ENCODE peak calls at places on chromosome 12, in six cellular contexts. H is BE2C, R is lower lobe of right lung, M is fibroblast of the aortic adventitia, Z is A673, F is PC-9. X is an unnamed sample.
A peak's percentile ranks its signal among the peaks of the same experiment; 100 is the strongest.

GRCh38 chr12:74129702-74130101 is 407.9 kb upstream of the ATXN7L3B start:
- DNase-seq in H (no peak), R (no peak), M (no peak), Z (no peak), F (no peak), X (no peak)

GRCh38 chr12:43835264-43835655 is 621 bp upstream of the TMEM117 start:
- DNase-seq in H (no peak), R (no peak), M (peak; percentile 17), Z (no peak), F (no peak), X (no peak)

GRCh38 chr12:68479261-68479581 is 131.5 kb upstream of the RAP1B start:
- DNase-seq in H (no peak), R (no peak), M (peak; percentile 58), Z (peak; percentile 12), F (no peak), X (no peak)

GRCh38 chr12:102675672-102676071 is 195.3 kb upstream of the IGF1 start:
- DNase-seq in H (no peak), R (no peak), M (no peak), Z (no peak), F (no peak), X (no peak)

GRCh38 chr12:109932878-109933503 is 32.9 kb downstream of the TCHP start:
- DNase-seq in H (no peak), R (peak; percentile 55), M (no peak), Z (no peak), F (no peak), X (no peak)

GRCh38 chr12:52245962-52246577 is 13.0 kb downstream of the KRT7 start:
- DNase-seq in H (no peak), R (no peak), M (no peak), Z (no peak), F (no peak), X (no peak)

GRCh38 chr12:54032627-54033100 is at the start of gene HOXC5:
- DNase-seq in H (peak; percentile 81), R (no peak), M (peak; percentile 79), Z (peak; percentile 91), F (peak; percentile 68), X (peak; percentile 84)

GRCh38 chr12:46490635-46491034 is 118.1 kb upstream of the SLC38A2 start:
- DNase-seq in H (no peak), R (no peak), M (peak; percentile 86), Z (no peak), F (no peak), X (no peak)

GRCh38 chr12:81077686-81078441 is at the start of gene ACSS3:
- DNase-seq in H (no peak), R (peak; percentile 78), M (peak; percentile 27), Z (peak; percentile 66), F (peak; percentile 50), X (no peak)

GRCh38 chr12:95336387-95337067 is 118.9 kb downstream of the VEZT start:
- DNase-seq in H (peak; percentile 81), R (peak; percentile 66), M (peak; percentile 90), Z (peak; percentile 80), F (peak; percentile 26), X (peak; percentile 85)

GRCh38 chr12:2291947-2292346 is 239.2 kb downstream of the CACNA1C start:
- DNase-seq in H (no peak), R (no peak), M (no peak), Z (no peak), F (no peak), X (no peak)

GRCh38 chr12:132343294-132343972 is 14.0 kb upstream of the GALNT9 start:
- DNase-seq in H (no peak), R (no peak), M (no peak), Z (peak; percentile 52), F (no peak), X (no peak)

GRCh38 chr12:46167412-46167811 is 101.4 kb downstream of the SLC38A1 start:
- DNase-seq in H (no peak), R (no peak), M (no peak), Z (no peak), F (no peak), X (no peak)

GRCh38 chr12:53695148-53696138 is 19.6 kb upstream of the ATP5MC2 start:
- DNase-seq in H (peak; percentile 25), R (no peak), M (peak; percentile 56), Z (peak; percentile 77), F (peak; percentile 41), X (peak; percentile 66)

GRCh38 chr12:38823743-38824142 is 81.6 kb downstream of the CPNE8 start:
- DNase-seq in H (no peak), R (no peak), M (peak; percentile 20), Z (peak; percentile 87), F (no peak), X (no peak)

GRCh38 chr12:57342207-57342691 is 88.6 kb downstream of the R3HDM2 start:
- DNase-seq in H (peak; percentile 69), R (peak; percentile 50), M (peak; percentile 61), Z (peak; percentile 67), F (no peak), X (no peak)

GRCh38 chr12:56593909-56594621 is 36.1 kb downstream of the BAZ2A start:
- DNase-seq in H (peak; percentile 72), R (no peak), M (peak; percentile 77), Z (peak; percentile 80), F (peak; percentile 56), X (peak; percentile 67)

GRCh38 chr12:95443458-95443857 is 30.5 kb upstream of the METAP2 start:
- DNase-seq in H (no peak), R (no peak), M (no peak), Z (no peak), F (no peak), X (no peak)

DNA sequence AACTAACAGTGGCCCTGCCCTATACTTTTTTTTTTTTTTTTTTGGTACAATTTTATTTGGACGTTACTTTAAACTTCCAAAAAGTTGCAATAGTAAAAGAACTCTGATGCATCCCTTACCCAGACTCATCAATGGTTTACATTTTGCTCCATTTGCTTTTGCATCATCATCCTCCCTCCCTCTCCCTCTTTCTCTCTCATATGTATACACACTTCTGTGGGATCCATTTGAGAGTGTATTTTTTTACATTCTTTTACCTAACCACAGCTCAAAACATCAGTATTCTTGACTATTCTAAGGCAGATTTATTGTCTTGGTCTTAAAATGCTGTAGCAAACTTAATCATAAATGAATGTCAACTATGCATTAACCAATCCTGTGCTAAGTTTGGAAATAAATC is 111.6 kb downstream of the PRICKLE1 start:
- DNase-seq in H (no peak), R (no peak), M (no peak), Z (no peak), F (no peak), X (no peak)
- TF ChIP-seq CTCF in H (no peak), R (no peak), M (no peak), Z (no peak), F (no peak), X (no peak)

GRCh38 chr12:118715647-118716046 is 265.7 kb upstream of the SRRM4 start:
- DNase-seq in H (no peak), R (no peak), M (no peak), Z (no peak), F (no peak), X (no peak)

GRCh38 chr12:118711185-118711584 is 270.2 kb upstream of the SRRM4 start:
- DNase-seq in H (no peak), R (no peak), M (no peak), Z (no peak), F (no peak), X (no peak)

GRCh38 chr12:118714500-118714899 is 266.8 kb upstream of the SRRM4 start:
- DNase-seq in H (no peak), R (no peak), M (no peak), Z (no peak), F (no peak), X (no peak)

DNA sequence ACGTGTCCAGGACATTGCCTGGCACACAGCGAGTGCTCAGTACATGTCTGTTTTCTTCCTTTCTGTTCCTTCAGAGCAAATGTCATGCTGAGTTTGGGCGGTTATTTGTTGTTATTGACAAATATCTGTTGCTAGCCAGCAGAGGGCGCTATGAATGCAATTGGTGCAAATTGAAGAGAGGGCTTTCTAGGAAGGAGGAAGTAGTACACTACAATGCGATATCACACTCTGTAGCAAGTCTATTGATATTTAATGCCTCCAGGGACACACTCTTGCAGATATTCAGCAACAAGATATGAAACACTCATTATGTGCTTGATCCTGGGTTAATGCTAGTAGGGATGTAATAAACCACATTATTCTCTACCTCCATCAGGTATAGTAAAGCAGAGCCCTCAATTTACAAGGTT is 267.3 kb upstream of the SRRM4 start:
- DNase-seq in H (peak; percentile 67), R (no peak), M (no peak), Z (peak; percentile 66), F (peak; percentile 4), X (peak; percentile 63)
- TF ChIP-seq CTCF in H (peak; percentile 80), R (peak; percentile 39), M (no peak), Z (peak; percentile 76), F (peak; percentile 65), X (peak; percentile 42)

DNA sequence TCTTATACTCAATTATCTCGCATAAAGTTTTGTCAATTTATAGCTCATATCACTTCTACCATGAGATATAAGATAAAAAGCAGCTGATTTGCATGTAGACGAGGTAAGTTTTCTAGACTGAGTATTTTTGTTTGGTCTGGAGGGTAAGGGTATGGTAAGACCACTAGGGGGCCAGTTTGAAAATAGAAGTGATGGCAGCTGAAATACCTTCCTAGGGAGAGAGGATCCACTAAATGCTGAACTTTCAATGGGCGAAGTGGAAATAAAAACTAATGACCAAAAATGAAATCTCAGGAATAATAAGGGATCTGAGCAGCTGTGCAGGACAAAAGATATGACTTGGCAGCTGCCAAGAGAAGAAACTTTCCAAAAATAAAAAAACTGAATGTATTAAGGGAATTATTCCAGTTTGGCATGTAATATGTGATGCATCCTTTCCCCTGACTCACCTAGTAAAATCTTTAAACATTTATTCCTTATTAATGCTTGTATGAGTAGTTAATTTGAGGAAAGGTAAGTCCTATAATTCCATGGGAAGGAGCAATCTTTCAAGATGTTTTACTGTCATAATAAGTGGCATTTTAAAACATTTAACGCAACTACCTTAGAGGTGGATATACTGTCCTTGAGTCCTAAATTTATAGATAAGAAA is 754.5 kb downstream of the C12orf50 start:
- DNase-seq in H (peak; percentile 24), R (no peak), M (peak; percentile 55), Z (peak; percentile 57), F (no peak), X (peak; percentile 17)
- TF ChIP-seq CTCF in H (peak; percentile 87), R (peak; percentile 33), M (peak; percentile 68), Z (peak; percentile 71), F (peak; percentile 65), X (peak; percentile 67)

DNA sequence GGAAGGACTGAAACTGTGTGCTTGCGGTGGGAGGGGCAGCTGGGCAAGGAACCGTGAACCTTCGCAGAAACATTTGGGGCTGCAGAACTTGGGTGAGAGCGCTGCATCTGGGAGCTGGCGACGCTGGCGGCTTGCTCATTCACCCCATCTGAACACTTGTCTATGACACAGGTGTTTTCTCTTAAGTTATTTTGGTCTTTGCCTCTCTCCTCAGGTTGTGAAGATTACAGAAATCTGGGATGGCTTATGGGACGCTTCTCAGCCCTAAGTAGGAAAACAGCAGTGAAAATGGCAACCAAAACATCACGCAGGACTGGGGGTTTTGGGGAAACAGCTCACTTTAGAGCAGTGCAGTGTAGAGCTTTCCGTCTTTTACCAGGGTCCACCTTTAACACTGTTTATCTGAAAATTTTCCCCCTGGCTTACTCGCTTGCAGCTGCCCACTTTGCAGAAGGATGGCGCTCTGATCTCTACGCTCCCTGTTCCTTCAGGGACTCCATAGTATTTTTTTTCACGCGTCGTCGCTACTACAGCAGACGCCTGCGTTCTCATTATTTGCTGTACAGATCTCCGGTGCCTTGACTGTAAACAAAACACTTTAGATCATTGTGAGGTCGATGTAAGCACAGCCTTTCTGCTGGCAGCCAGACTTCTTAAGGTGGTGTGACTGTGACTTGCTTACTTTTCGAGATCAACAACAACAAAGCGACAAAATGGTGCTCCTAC is 2.7 kb upstream of the CDKN1B start:
- DNase-seq in H (peak; percentile 20), R (peak; percentile 60), M (peak; percentile 14), Z (peak; percentile 47), F (peak; percentile 47), X (peak; percentile 30)
- TF ChIP-seq CTCF in H (peak; percentile 45), R (peak; percentile 30), M (no peak), Z (peak; percentile 53), F (no peak), X (no peak)

X was measured in Calu3.